ENCODE peak calls at places on chromosomes 7 and 10, in six cellular contexts. G is NCI-H1694 treated with DMSO at 0.1 percent for 48 hours, W is adrenal gland, L is mammary epithelial cell, Q is SJSA1, U is immature natural killer cell. H is an unnamed sample.

GRCh38 chr10:35218339-35218955 is 91.8 kb downstream of the CREM start:
- DNase-seq in G (peak), W (peak), L (peak), Q (peak), U (peak), H (no peak)

GRCh38 chr10:19168584-19168983 is 120.0 kb downstream of the MALRD1 start:
- DNase-seq in G (no peak), W (no peak), L (no peak), Q (no peak), U (no peak), H (no peak)

GRCh38 chr7:102019461-102019860 is 202.0 kb downstream of the CUX1 start:
- DNase-seq in G (no peak), W (no peak), L (no peak), Q (no peak), U (no peak), H (no peak)

GRCh38 chr10:93081296-93081695 is 7.6 kb downstream of the CYP26A1 start:
- DNase-seq in G (no peak), W (no peak), L (no peak), Q (no peak), U (no peak), H (no peak)

GRCh38 chr10:49080071-49080470 is 35.3 kb downstream of the VSTM4 start:
- DNase-seq in G (no peak), W (no peak), L (no peak), Q (no peak), U (no peak), H (no peak)

GRCh38 chr7:16094651-16095050 is 326.7 kb downstream of the CRPPA start:
- DNase-seq in G (no peak), W (no peak), L (no peak), Q (no peak), U (no peak), H (no peak)

GRCh38 chr7:31488562-31489203 is 25.2 kb upstream of the ITPRID1 start:
- DNase-seq in G (no peak), W (peak), L (peak), Q (peak), U (no peak), H (no peak)

GRCh38 chr7:111835066-111835465 is 272.8 kb upstream of the IMMP2L start:
- DNase-seq in G (peak), W (no peak), L (peak), Q (no peak), U (no peak), H (no peak)

GRCh38 chr10:24272374-24272773 is 63.4 kb downstream of the KIAA1217 start:
- DNase-seq in G (no peak), W (no peak), L (no peak), Q (no peak), U (no peak), H (no peak)

GRCh38 chr10:33732176-33733025 is 397.9 kb upstream of the NRP1 start:
- DNase-seq in G (no peak), W (no peak), L (no peak), Q (no peak), U (no peak), H (no peak)